ENCODE peak calls at places on chromosomes 16 and 17, in seven cellular contexts. One of them, this sample, is unnamed.
A peak's percentile ranks its signal among the peaks of the same experiment; 100 is the strongest.

GRCh38 chr16:86886651-86887050 is 308.3 kb downstream of the FOXL1 start:
- DNase-seq in mesenchymal stem cell: no peak
- DNase-seq in mesendoderm: peak; percentile 62
- DNase-seq in neuronal stem cell: no peak
- DNase-seq in IMR-90: peak; percentile 41
- DNase-seq in H9: no peak
- DNase-seq in H1: no peak
- DNase-seq in this sample: no peak

GRCh38 chr17:8185580-8186445 is 4.2 kb downstream of the BORCS6 start:
- DNase-seq in IMR-90: peak; percentile 57
- DNase-seq in mesenchymal stem cell: peak; percentile 60
- DNase-seq in neuronal stem cell: peak; percentile 91
- DNase-seq in H1: peak; percentile 100
- DNase-seq in H9: peak; percentile 92
- DNase-seq in mesendoderm: peak; percentile 82
- DNase-seq in this sample: peak; percentile 67

GRCh38 chr17:64177346-64178010 is 47.5 kb upstream of the ERN1 start:
- DNase-seq in mesendoderm: no peak
- DNase-seq in IMR-90: no peak
- DNase-seq in neuronal stem cell: no peak
- DNase-seq in mesenchymal stem cell: no peak
- DNase-seq in H1: no peak
- DNase-seq in H9: no peak
- DNase-seq in this sample: no peak

GRCh38 chr17:57587201-57587870 is 157.8 kb downstream of the CCDC182 start:
- DNase-seq in mesendoderm: no peak
- DNase-seq in neuronal stem cell: no peak
- DNase-seq in H1: no peak
- DNase-seq in IMR-90: no peak
- DNase-seq in mesenchymal stem cell: no peak
- DNase-seq in H9: no peak
- DNase-seq in this sample: peak; percentile 55

GRCh38 chr17:521168-521525 is 168.5 kb upstream of the RPH3AL start:
- DNase-seq in H1: no peak
- DNase-seq in mesendoderm: no peak
- DNase-seq in mesenchymal stem cell: no peak
- DNase-seq in IMR-90: peak; percentile 18
- DNase-seq in neuronal stem cell: no peak
- DNase-seq in H9: no peak
- DNase-seq in this sample: no peak

GRCh38 chr16:80804451-80805383 is at the start of gene CDYL2:
- DNase-seq in mesendoderm: no peak
- DNase-seq in mesenchymal stem cell: no peak
- DNase-seq in neuronal stem cell: peak; percentile 14
- DNase-seq in H9: peak; percentile 32
- DNase-seq in IMR-90: peak; percentile 2
- DNase-seq in H1: peak; percentile 55
- DNase-seq in this sample: peak; percentile 66

GRCh38 chr17:4162775-4163498 is 19.9 kb downstream of the CYB5D2 start:
- DNase-seq in mesendoderm: no peak
- DNase-seq in H1: no peak
- DNase-seq in H9: no peak
- DNase-seq in neuronal stem cell: no peak
- DNase-seq in mesenchymal stem cell: peak; percentile 78
- DNase-seq in IMR-90: peak; percentile 13
- DNase-seq in this sample: peak; percentile 46

GRCh38 chr16:87982491-87983415 is 31.5 kb downstream of the BANP start:
- DNase-seq in IMR-90: no peak
- DNase-seq in mesenchymal stem cell: no peak
- DNase-seq in neuronal stem cell: no peak
- DNase-seq in H1: no peak
- DNase-seq in mesendoderm: no peak
- DNase-seq in H9: no peak
- DNase-seq in this sample: no peak

GRCh38 chr17:7589891-7590611 is at the start of gene SOX15:
- DNase-seq in mesenchymal stem cell: no peak
- DNase-seq in neuronal stem cell: no peak
- DNase-seq in mesendoderm: peak; percentile 89
- DNase-seq in H9: peak; percentile 92
- DNase-seq in IMR-90: peak; percentile 57
- DNase-seq in H1: peak; percentile 79
- DNase-seq in this sample: peak; percentile 82

GRCh38 chr16:5416013-5416412 is 318.4 kb upstream of the EEF2KMT start:
- DNase-seq in mesendoderm: no peak
- DNase-seq in IMR-90: no peak
- DNase-seq in H1: no peak
- DNase-seq in neuronal stem cell: no peak
- DNase-seq in H9: no peak
- DNase-seq in mesenchymal stem cell: no peak
- DNase-seq in this sample: no peak

GRCh38 chr16:66681676-66682075 is 14.9 kb downstream of the CMTM4 start:
- DNase-seq in IMR-90: no peak
- DNase-seq in mesenchymal stem cell: no peak
- DNase-seq in H9: no peak
- DNase-seq in neuronal stem cell: no peak
- DNase-seq in H1: no peak
- DNase-seq in mesendoderm: no peak
- DNase-seq in this sample: no peak

GRCh38 chr16:11005611-11005975 is 61.2 kb downstream of the CLEC16A start:
- DNase-seq in H1: no peak
- DNase-seq in mesendoderm: no peak
- DNase-seq in H9: no peak
- DNase-seq in neuronal stem cell: no peak
- DNase-seq in IMR-90: peak; percentile 75
- DNase-seq in mesenchymal stem cell: peak; percentile 39
- DNase-seq in this sample: no peak

GRCh38 chr16:67158637-67159600 is 790 bp downstream of the TRADD start:
- DNase-seq in mesendoderm: peak; percentile 32
- DNase-seq in H9: peak; percentile 61
- DNase-seq in H1: peak; percentile 73
- DNase-seq in mesenchymal stem cell: peak; percentile 63
- DNase-seq in IMR-90: no peak
- DNase-seq in neuronal stem cell: no peak
- DNase-seq in this sample: peak; percentile 75

GRCh38 chr17:50225693-50226092 is 24.3 kb upstream of the COL1A1 start:
- DNase-seq in IMR-90: no peak
- DNase-seq in mesenchymal stem cell: no peak
- DNase-seq in mesendoderm: no peak
- DNase-seq in H1: no peak
- DNase-seq in neuronal stem cell: no peak
- DNase-seq in H9: no peak
- DNase-seq in this sample: no peak

GRCh38 chr16:49542391-49542891 is 168.8 kb downstream of the C16orf78 start:
- DNase-seq in H1: no peak
- DNase-seq in H9: no peak
- DNase-seq in mesendoderm: peak; percentile 72
- DNase-seq in mesenchymal stem cell: no peak
- DNase-seq in neuronal stem cell: no peak
- DNase-seq in IMR-90: no peak
- DNase-seq in this sample: no peak

GRCh38 chr16:49537924-49538455 is 164.4 kb downstream of the C16orf78 start:
- DNase-seq in neuronal stem cell: no peak
- DNase-seq in mesenchymal stem cell: no peak
- DNase-seq in H9: no peak
- DNase-seq in H1: no peak
- DNase-seq in IMR-90: no peak
- DNase-seq in mesendoderm: no peak
- DNase-seq in this sample: no peak

GRCh38 chr16:49539758-49540157 is 166.2 kb downstream of the C16orf78 start:
- DNase-seq in mesendoderm: no peak
- DNase-seq in mesenchymal stem cell: no peak
- DNase-seq in H1: no peak
- DNase-seq in IMR-90: no peak
- DNase-seq in neuronal stem cell: no peak
- DNase-seq in H9: no peak
- DNase-seq in this sample: no peak

GRCh38 chr16:49543315-49543946 is 169.8 kb downstream of the C16orf78 start:
- DNase-seq in H9: no peak
- DNase-seq in mesenchymal stem cell: no peak
- DNase-seq in neuronal stem cell: no peak
- DNase-seq in H1: no peak
- DNase-seq in IMR-90: no peak
- DNase-seq in mesendoderm: no peak
- DNase-seq in this sample: no peak

DNA sequence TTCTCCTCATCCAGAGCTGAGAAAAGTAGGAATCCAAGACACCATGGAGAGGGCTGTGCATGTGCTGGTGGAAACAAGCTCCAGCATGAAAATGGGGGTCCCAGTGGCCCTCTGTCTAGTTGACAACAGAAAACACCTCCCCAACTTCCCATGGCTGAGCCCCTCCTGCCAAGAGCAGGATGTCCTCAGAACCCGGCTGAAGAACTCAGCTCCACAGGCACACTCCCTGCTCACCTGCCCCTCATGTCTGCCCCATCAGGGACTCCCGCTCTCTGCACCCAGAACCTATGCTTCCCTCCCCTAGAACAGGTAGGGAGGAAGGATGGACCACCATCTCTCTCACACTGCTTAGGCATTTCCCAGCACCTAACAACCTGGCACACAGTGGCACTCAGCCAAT is 167.2 kb downstream of the C16orf78 start:
- DNase-seq in IMR-90: no peak
- DNase-seq in H9: no peak
- DNase-seq in mesendoderm: no peak
- DNase-seq in mesenchymal stem cell: no peak
- DNase-seq in H1: no peak
- DNase-seq in neuronal stem cell: no peak
- DNase-seq in this sample: no peak
- H3K4ac ChIP-seq in IMR-90: no peak overlapping the region
- H3K4ac ChIP-seq in H9: no peak overlapping the region
- H3K4ac ChIP-seq in mesendoderm: no peak overlapping the region
- H3K4ac ChIP-seq in mesenchymal stem cell: no peak overlapping the region
- H3K4ac ChIP-seq in H1: peak overlapping the region; percentile 13
- H3K4ac ChIP-seq in neuronal stem cell: no peak overlapping the region
- H3K4ac ChIP-seq in this sample: no peak overlapping the region

GRCh38 chr17:10603889-10604288 is 53.2 kb downstream of the MYH3 start:
- DNase-seq in mesendoderm: no peak
- DNase-seq in neuronal stem cell: no peak
- DNase-seq in H9: no peak
- DNase-seq in mesenchymal stem cell: no peak
- DNase-seq in IMR-90: no peak
- DNase-seq in H1: no peak
- DNase-seq in this sample: no peak

GRCh38 chr17:10606110-10606509 is 51.0 kb downstream of the MYH3 start:
- DNase-seq in mesenchymal stem cell: no peak
- DNase-seq in neuronal stem cell: no peak
- DNase-seq in IMR-90: no peak
- DNase-seq in H1: no peak
- DNase-seq in H9: no peak
- DNase-seq in mesendoderm: no peak
- DNase-seq in this sample: no peak

GRCh38 chr17:10604521-10604920 is 52.6 kb downstream of the MYH3 start:
- DNase-seq in mesendoderm: no peak
- DNase-seq in neuronal stem cell: no peak
- DNase-seq in H9: no peak
- DNase-seq in mesenchymal stem cell: no peak
- DNase-seq in H1: no peak
- DNase-seq in IMR-90: no peak
- DNase-seq in this sample: no peak

GRCh38 chr17:10600551-10600950 is 51.1 kb upstream of the MYH2 start:
- DNase-seq in H1: no peak
- DNase-seq in IMR-90: peak; percentile 45
- DNase-seq in H9: no peak
- DNase-seq in mesenchymal stem cell: no peak
- DNase-seq in neuronal stem cell: no peak
- DNase-seq in mesendoderm: no peak
- DNase-seq in this sample: peak; percentile 81

DNA sequence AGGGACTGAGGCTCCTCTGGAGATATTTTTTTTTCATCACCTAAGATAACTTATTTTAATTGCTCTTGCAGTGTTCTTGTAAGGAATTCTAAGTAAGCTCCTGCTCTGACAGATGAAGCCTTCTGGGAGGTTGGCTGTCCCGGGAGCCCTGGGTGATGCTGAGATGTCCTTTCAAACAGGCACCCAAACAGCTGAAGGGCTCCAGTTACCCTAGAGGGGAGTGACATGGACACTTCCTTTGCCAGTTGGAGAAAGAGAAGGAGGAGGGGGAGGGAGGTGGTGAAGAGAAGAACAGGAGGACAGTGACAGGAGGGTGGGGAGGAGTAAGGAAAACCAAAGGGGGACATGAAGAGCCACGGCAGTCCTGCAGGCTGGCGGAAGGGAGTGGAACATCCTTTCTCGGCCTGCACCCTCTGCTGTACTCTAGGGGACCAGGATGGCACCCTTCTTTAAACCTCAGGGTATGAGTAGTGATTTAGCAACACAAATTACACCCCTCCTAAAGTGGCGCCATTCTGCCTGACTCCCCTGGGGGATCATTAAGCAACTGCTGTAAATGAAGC is 51.8 kb downstream of the MYH3 start:
- DNase-seq in H1: no peak
- DNase-seq in IMR-90: no peak
- DNase-seq in mesenchymal stem cell: no peak
- DNase-seq in H9: no peak
- DNase-seq in mesendoderm: peak; percentile 25
- DNase-seq in neuronal stem cell: no peak
- DNase-seq in this sample: no peak
- H3K4ac ChIP-seq in H1: no peak overlapping the region
- H3K4ac ChIP-seq in IMR-90: no peak overlapping the region
- H3K4ac ChIP-seq in mesenchymal stem cell: no peak overlapping the region
- H3K4ac ChIP-seq in H9: no peak overlapping the region
- H3K4ac ChIP-seq in mesendoderm: no peak overlapping the region
- H3K4ac ChIP-seq in neuronal stem cell: no peak overlapping the region
- H3K4ac ChIP-seq in this sample: no peak overlapping the region

GRCh38 chr17:28053725-28054124 is 11.2 kb downstream of the NLK start:
- DNase-seq in H9: no peak
- DNase-seq in IMR-90: no peak
- DNase-seq in H1: no peak
- DNase-seq in mesendoderm: no peak
- DNase-seq in mesenchymal stem cell: no peak
- DNase-seq in neuronal stem cell: no peak
- DNase-seq in this sample: no peak

GRCh38 chr17:28053044-28053670 is 10.7 kb downstream of the NLK start:
- DNase-seq in IMR-90: no peak
- DNase-seq in H9: no peak
- DNase-seq in mesenchymal stem cell: no peak
- DNase-seq in mesendoderm: no peak
- DNase-seq in H1: no peak
- DNase-seq in neuronal stem cell: no peak
- DNase-seq in this sample: no peak

GRCh38 chr17:28057731-28058246 is 15.3 kb downstream of the NLK start:
- DNase-seq in H9: no peak
- DNase-seq in H1: no peak
- DNase-seq in mesenchymal stem cell: peak; percentile 81
- DNase-seq in mesendoderm: peak; percentile 65
- DNase-seq in neuronal stem cell: no peak
- DNase-seq in IMR-90: peak; percentile 83
- DNase-seq in this sample: peak; percentile 26

GRCh38 chr17:28056276-28056620 is 13.8 kb downstream of the NLK start:
- DNase-seq in mesendoderm: no peak
- DNase-seq in H1: no peak
- DNase-seq in mesenchymal stem cell: no peak
- DNase-seq in IMR-90: no peak
- DNase-seq in H9: no peak
- DNase-seq in neuronal stem cell: no peak
- DNase-seq in this sample: no peak

GRCh38 chr17:28055546-28056275 is 13.2 kb downstream of the NLK start:
- DNase-seq in IMR-90: no peak
- DNase-seq in H1: no peak
- DNase-seq in H9: no peak
- DNase-seq in neuronal stem cell: no peak
- DNase-seq in mesendoderm: no peak
- DNase-seq in mesenchymal stem cell: no peak
- DNase-seq in this sample: no peak
- H3K4ac ChIP-seq in IMR-90: no peak overlapping the region
- H3K4ac ChIP-seq in H1: no peak overlapping the region
- H3K4ac ChIP-seq in H9: no peak overlapping the region
- H3K4ac ChIP-seq in neuronal stem cell: no peak overlapping the region
- H3K4ac ChIP-seq in mesendoderm: no peak overlapping the region
- H3K4ac ChIP-seq in mesenchymal stem cell: no peak overlapping the region
- H3K4ac ChIP-seq in this sample: peak overlapping the region; percentile 79

GRCh38 chr17:78783711-78784396 is 1.8 kb upstream of the CYTH1 start:
- DNase-seq in H9: no peak
- DNase-seq in H1: no peak
- DNase-seq in IMR-90: no peak
- DNase-seq in neuronal stem cell: no peak
- DNase-seq in mesendoderm: no peak
- DNase-seq in mesenchymal stem cell: no peak
- DNase-seq in this sample: no peak
- H3K4ac ChIP-seq in H9: no peak overlapping the region
- H3K4ac ChIP-seq in H1: no peak overlapping the region
- H3K4ac ChIP-seq in IMR-90: no peak overlapping the region
- H3K4ac ChIP-seq in neuronal stem cell: no peak overlapping the region
- H3K4ac ChIP-seq in mesendoderm: no peak overlapping the region
- H3K4ac ChIP-seq in mesenchymal stem cell: no peak overlapping the region
- H3K4ac ChIP-seq in this sample: no peak overlapping the region